ENCODE peak calls at places on chromosomes 4 and X, in eight cellular contexts. K, M, G, H, P, Z, Q and V are unnamed samples.

GRCh38 chr4:123744664-123745290 is 348.2 kb downstream of the SPRY1 start:
- DNase-seq in Z (no peak), K (no peak), Q (no peak), G (no peak), P (no peak), M (no peak), H (no peak), V (no peak)

GRCh38 chr4:117085185-117085701 is at the start of gene TRAM1L1:
- DNase-seq in Z (no peak), Q (peak; percentile 21), K (no peak), M (peak; percentile 95), G (peak; percentile 78), H (no peak), P (no peak), V (no peak)

GRCh38 chr4:79638735-79639134 is 230.7 kb upstream of the GK2 start:
- DNase-seq in Z (no peak), Q (no peak), K (no peak), G (no peak), P (no peak), M (no peak), H (no peak), V (no peak)

GRCh38 chr4:128776794-128777216 is 32.7 kb upstream of the JADE1 start:
- DNase-seq in P (no peak), G (no peak), M (peak; percentile 38), H (no peak), K (peak; percentile 82), Z (no peak), Q (no peak), V (no peak)

GRCh38 chr4:186948361-186949291 is 225.0 kb upstream of the FAT1 start:
- DNase-seq in G (peak; percentile 66), Q (no peak), Z (no peak), P (no peak), M (peak; percentile 69), K (no peak), H (no peak), V (peak; percentile 6)

GRCh38 chrX:88613338-88613737 is 133.7 kb upstream of the CPXCR1 start:
- DNase-seq in Q (no peak), P (no peak), K (no peak), Z (no peak), M (no peak), G (peak; percentile 5), H (no peak), V (peak; percentile 3)

GRCh38 chr4:172009461-172009860 is 196.3 kb downstream of the GALNTL6 start:
- DNase-seq in M (no peak), K (no peak), G (no peak), Z (no peak), P (no peak), H (no peak), Q (no peak), V (no peak)

GRCh38 chr4:121792966-121793365 is 8.2 kb upstream of the EXOSC9 start:
- DNase-seq in Z (no peak), Q (no peak), K (no peak), G (no peak), M (no peak), H (no peak), P (no peak), V (no peak)

GRCh38 chr4:154332681-154333421 is 158.7 kb downstream of the DCHS2 start:
- DNase-seq in P (peak; percentile 10), G (peak; percentile 35), Z (peak; percentile 9), H (peak; percentile 17), K (no peak), Q (peak; percentile 80), M (peak; percentile 44), V (no peak)

GRCh38 chrX:619451-619811 is 11.2 kb upstream of the SHOX start:
- DNase-seq in G (no peak), Z (no peak), K (no peak), P (no peak), Q (no peak), M (no peak), H (no peak), V (no peak)

GRCh38 chr4:115331241-115331640 is 217.8 kb upstream of the NDST4 start:
- DNase-seq in M (no peak), Q (no peak), K (no peak), G (no peak), Z (no peak), H (no peak), P (no peak), V (no peak)

GRCh38 chr4:62709618-62710252 is 1509.6 kb downstream of the ADGRL3 start:
- DNase-seq in G (peak; percentile 12), Q (no peak), K (peak; percentile 18), M (peak; percentile 29), H (no peak), Z (no peak), P (no peak), V (peak; percentile 68)

GRCh38 chr4:124806403-124806802 is 93.9 kb upstream of the ANKRD50 start:
- DNase-seq in M (no peak), K (no peak), Q (no peak), Z (no peak), P (no peak), G (no peak), H (no peak), V (no peak)

GRCh38 chr4:1630266-1630665 is 53.8 kb downstream of the FAM53A start:
- DNase-seq in H (no peak), K (no peak), Q (no peak), P (no peak), Z (no peak), M (no peak), G (no peak), V (no peak)

GRCh38 chr4:78902313-78902712 is 36.9 kb downstream of the PAQR3 start:
- DNase-seq in Z (no peak), Q (no peak), H (no peak), K (no peak), G (no peak), M (peak; percentile 68), P (no peak), V (no peak)

GRCh38 chr4:54400802-54401201 is 171.7 kb downstream of the PDGFRA start:
- DNase-seq in Q (no peak), M (no peak), H (no peak), G (peak; percentile 8), K (no peak), Z (no peak), P (no peak), V (no peak)

GRCh38 chr4:97938141-97938540 is 205.1 kb downstream of the STPG2 start:
- DNase-seq in Z (no peak), G (no peak), P (no peak), M (peak; percentile 60), K (no peak), H (no peak), Q (no peak), V (no peak)

GRCh38 chrX:261167-261857 is 19.9 kb upstream of the PLCXD1 start:
- DNase-seq in M (peak; percentile 70), G (no peak), P (no peak), K (no peak), H (no peak), Z (no peak), Q (no peak), V (no peak)

GRCh38 chrX:129876734-129877395 is 29.1 kb upstream of the UTP14A start:
- DNase-seq in K (peak; percentile 97), P (no peak), H (no peak), G (no peak), Z (no peak), M (no peak), Q (no peak), V (peak; percentile 4)